ENCODE peak calls at places on chromosomes 13 and 19, in five cellular contexts. B is ascending aorta, O is cardiac muscle cell, A is mesothelial cell of epicardium, C is GM10248. W is an unnamed sample.

GRCh38 chr13:28558126-28558525 is 63.2 kb upstream of the FLT1 start:
- DNase-seq in B (no peak), O (no peak), A (no peak), C (no peak), W (no peak)

GRCh38 chr19:9144920-9145319 is 4.7 kb downstream of the ZNF317 start:
- DNase-seq in B (no peak), O (no peak), A (no peak), C (no peak), W (no peak)

GRCh38 chr13:79541426-79542049 is 60.6 kb downstream of the NDFIP2 start:
- DNase-seq in B (no peak), O (peak; percentile 51), A (no peak), C (peak; percentile 22), W (no peak)

GRCh38 chr13:51397262-51397933 is 55.4 kb downstream of the INTS6 start:
- DNase-seq in B (peak; percentile 64), O (no peak), A (no peak), C (no peak), W (no peak)

GRCh38 chr13:112177459-112177858 is 110.5 kb downstream of the SOX1 start:
- DNase-seq in B (no peak), O (no peak), A (peak; percentile 22), C (no peak), W (no peak)

GRCh38 chr13:113747291-113747833 is 11.7 kb upstream of the TMEM255B start:
- DNase-seq in B (no peak), O (no peak), A (no peak), C (no peak), W (no peak)

GRCh38 chr13:52118595-52118994 is 10.3 kb downstream of the NEK5 start:
- DNase-seq in B (no peak), O (no peak), A (no peak), C (no peak), W (no peak)

GRCh38 chr19:2424686-2425621 is 2.4 kb downstream of the TIMM13 start:
- DNase-seq in B (peak; percentile 65), O (peak; percentile 65), A (peak; percentile 74), C (no peak), W (no peak)

GRCh38 chr13:68264692-68265091 is 1034.6 kb upstream of the PCDH9 start:
- DNase-seq in B (no peak), O (no peak), A (no peak), C (no peak), W (no peak)

GRCh38 chr19:50831026-50831396 is 2.4 kb downstream of the KLK15 start:
- DNase-seq in B (no peak), O (no peak), A (no peak), C (no peak), W (no peak)

GRCh38 chr13:91101436-91101835 is 246.1 kb upstream of the MIR17HG start:
- DNase-seq in B (no peak), O (no peak), A (no peak), C (no peak), W (no peak)

GRCh38 chr19:36009633-36010379 is 1.2 kb upstream of the SYNE4 start:
- DNase-seq in B (no peak), O (no peak), A (no peak), C (no peak), W (no peak)

GRCh38 chr19:808176-808741 is 11.0 kb downstream of the PTBP1 start:
- DNase-seq in B (no peak), O (no peak), A (no peak), C (no peak), W (no peak)

GRCh38 chr19:9782282-9782681 is 13.7 kb upstream of the ZNF846 start:
- DNase-seq in B (no peak), O (no peak), A (no peak), C (no peak), W (no peak)

GRCh38 chr19:8206147-8207087 is 2.8 kb upstream of the CERS4 start:
- DNase-seq in B (no peak), O (no peak), A (no peak), C (no peak), W (no peak)

GRCh38 chr13:45875951-45876350 is 24.4 kb upstream of the SIAH3 start:
- DNase-seq in B (no peak), O (no peak), A (no peak), C (no peak), W (no peak)

GRCh38 chr19:5914946-5915781 is 1.1 kb downstream of the CAPS start:
- DNase-seq in B (no peak), O (peak; percentile 49), A (no peak), C (no peak), W (no peak)

GRCh38 chr19:53991224-53992113 is at the start of gene CACNG6:
- DNase-seq in B (no peak), O (peak; percentile 94), A (no peak), C (no peak), W (no peak)

GRCh38 chr19:40144947-40145748 is 46.1 kb upstream of the MAP3K10 start:
- DNase-seq in B (no peak), O (no peak), A (no peak), C (no peak), W (no peak)

GRCh38 chr13:24074687-24075086 is 85.8 kb upstream of the SPATA13 start:
- DNase-seq in B (no peak), O (no peak), A (no peak), C (no peak), W (no peak)

GRCh38 chr13:20832861-20833260 is 59.1 kb upstream of the EEF1AKMT1 start:
- DNase-seq in B (no peak), O (no peak), A (no peak), C (no peak), W (no peak)

GRCh38 chr19:54882758-54883157 is 8.7 kb downstream of the FCAR start:
- DNase-seq in B (no peak), O (no peak), A (no peak), C (peak; percentile 72), W (no peak)

GRCh38 chr19:3783660-3784584 is 2.3 kb downstream of the MATK start:
- DNase-seq in B (no peak), O (no peak), A (no peak), C (no peak), W (no peak)

GRCh38 chr13:23384111-23384510 is 49.4 kb downstream of the SACS start:
- DNase-seq in B (no peak), O (no peak), A (no peak), C (peak; percentile 57), W (no peak)

GRCh38 chr13:28429685-28430290 is 65.1 kb downstream of the FLT1 start:
- DNase-seq in B (no peak), O (no peak), A (no peak), C (peak; percentile 46), W (no peak)

GRCh38 chr19:6044056-6044805 is 66.1 kb downstream of the RFX2 start:
- DNase-seq in B (peak; percentile 50), O (no peak), A (peak; percentile 29), C (no peak), W (no peak)

GRCh38 chr13:47518530-47518929 is 482.5 kb downstream of the SUCLA2 start:
- DNase-seq in B (no peak), O (no peak), A (no peak), C (no peak), W (no peak)

GRCh38 chr13:44158055-44158655 is 215.5 kb upstream of the SERP2 start:
- DNase-seq in B (no peak), O (no peak), A (no peak), C (no peak), W (no peak)

GRCh38 chr13:33126909-33127607 is 110.8 kb downstream of the KL start:
- DNase-seq in B (peak; percentile 77), O (no peak), A (no peak), C (no peak), W (no peak)

GRCh38 chr13:39025433-39025839 is 12.5 kb downstream of the PROSER1 start:
- DNase-seq in B (no peak), O (no peak), A (no peak), C (no peak), W (no peak)
- TF ChIP-seq CTCF in B (no peak), O (no peak), A (no peak), C (no peak), W (no peak)

GRCh38 chr19:38932425-38933179 is 1.9 kb downstream of the MRPS12 start:
- DNase-seq in B (no peak), O (peak; percentile 60), A (no peak), C (no peak), W (no peak)
- TF ChIP-seq CTCF in B (no peak), O (peak; percentile 41), A (no peak), C (peak; percentile 36), W (no peak)

GRCh38 chr19:11224429-11224828 is 15.0 kb upstream of the ANGPTL8 start:
- DNase-seq in B (no peak), O (no peak), A (no peak), C (no peak), W (no peak)

GRCh38 chr19:11225815-11226214 is 13.6 kb upstream of the ANGPTL8 start:
- DNase-seq in B (no peak), O (no peak), A (no peak), C (no peak), W (no peak)

GRCh38 chr19:11225172-11225571 is 14.2 kb upstream of the ANGPTL8 start:
- DNase-seq in B (no peak), O (no peak), A (no peak), C (no peak), W (no peak)

GRCh38 chr19:11226716-11227166 is 12.7 kb upstream of the ANGPTL8 start:
- DNase-seq in B (no peak), O (no peak), A (no peak), C (no peak), W (no peak)

DNA sequence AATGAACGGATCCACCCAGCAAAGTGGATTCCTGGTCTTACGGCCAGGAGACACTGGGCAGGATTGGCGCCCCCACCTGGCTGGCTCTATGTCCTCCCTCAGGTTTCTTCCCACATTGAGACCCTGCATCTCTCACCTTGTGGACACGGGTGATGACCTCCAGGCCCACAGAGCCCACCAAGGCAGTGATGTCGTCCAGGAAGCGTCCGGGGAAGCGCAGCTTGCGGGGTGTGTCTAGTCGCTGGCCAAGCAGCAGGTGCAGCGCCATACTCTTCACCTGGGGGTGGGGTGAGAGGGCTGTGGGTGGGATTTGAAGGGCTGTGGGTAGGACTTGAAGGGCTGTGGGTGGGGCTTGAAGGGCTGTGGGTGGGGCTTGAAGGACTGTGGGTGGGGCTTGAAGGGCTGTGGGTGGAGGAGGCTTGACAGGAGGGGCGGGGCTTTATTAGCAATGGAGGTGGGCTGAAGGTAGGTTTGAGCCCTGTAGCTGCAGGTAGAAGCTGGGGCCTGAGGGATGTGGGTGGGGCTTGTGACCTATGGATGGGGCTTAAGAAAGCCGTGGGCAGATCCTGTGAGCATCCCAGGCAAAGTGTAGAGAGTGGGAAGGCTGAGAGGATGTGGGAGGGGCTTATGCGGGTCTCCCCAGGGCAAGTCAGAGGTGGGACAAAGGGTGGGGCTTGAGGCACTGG is 12.1 kb upstream of the ANGPTL8 start:
- DNase-seq in B (no peak), O (no peak), A (no peak), C (no peak), W (no peak)
- TF ChIP-seq CTCF in B (no peak), O (no peak), A (no peak), C (no peak), W (no peak)

GRCh38 chr19:30686252-30686762 is 314.1 kb downstream of the ZNF536 start:
- DNase-seq in B (no peak), O (no peak), A (no peak), C (no peak), W (no peak)
- TF ChIP-seq CTCF in B (no peak), O (peak; percentile 22), A (peak; percentile 42), C (no peak), W (no peak)